ENCODE peak calls at places on chromosomes 11 and 22, in seven cellular contexts. W is sciatic nerve, U is left colon, I is naive B cell, A is mucosa of descending colon, Y is neural crest cell, H is GM19239. M is an unnamed sample.

GRCh38 chr11:127825185-127825584 is 762.2 kb downstream of the ETS1 start:
- DNase-seq in Y (no peak), I (no peak), W (no peak), A (no peak), H (no peak), U (no peak), M (no peak)

GRCh38 chr22:48646216-48646925 is 1181.3 kb downstream of the BRD1 start:
- DNase-seq in U (no peak), A (no peak), I (no peak), Y (no peak), H (no peak), W (no peak), M (peak; percentile 28)

GRCh38 chr22:46220921-46221320 is 29.2 kb downstream of the CDPF1 start:
- DNase-seq in U (no peak), H (no peak), I (no peak), A (no peak), Y (no peak), W (no peak), M (no peak)

GRCh38 chr22:27456696-27457503 is 344.7 kb downstream of the MN1 start:
- DNase-seq in U (no peak), Y (no peak), A (no peak), H (no peak), W (no peak), I (no peak), M (no peak)

GRCh38 chr11:96303067-96303466 is 39.9 kb downstream of the MAML2 start:
- DNase-seq in U (no peak), Y (no peak), W (no peak), H (no peak), A (no peak), I (no peak), M (no peak)

GRCh38 chr22:24355574-24355973 is 71.8 kb upstream of the ADORA2A start:
- DNase-seq in A (no peak), W (no peak), I (no peak), Y (no peak), H (no peak), U (no peak), M (no peak)

GRCh38 chr22:26033586-26033985 is 135.7 kb upstream of the SEZ6L start:
- DNase-seq in W (no peak), I (no peak), U (no peak), A (no peak), H (no peak), Y (no peak), M (no peak)

GRCh38 chr11:27786864-27787263 is 86.6 kb upstream of the BDNF start:
- DNase-seq in U (no peak), I (no peak), W (no peak), A (no peak), H (no peak), Y (no peak), M (no peak)

GRCh38 chr11:117814766-117815261 is 9.7 kb downstream of the FXYD2 start:
- DNase-seq in H (no peak), I (peak; percentile 87), A (peak; percentile 94), U (peak; percentile 95), W (peak; percentile 76), Y (no peak), M (peak; percentile 82)

GRCh38 chr22:46377566-46378498 is 42.3 kb downstream of the TRMU start:
- DNase-seq in W (no peak), A (peak; percentile 65), Y (peak; percentile 22), I (no peak), U (peak; percentile 86), H (no peak), M (peak; percentile 39)

GRCh38 chr11:17658211-17658610 is 61.2 kb upstream of the MYOD1 start:
- DNase-seq in A (no peak), Y (no peak), W (no peak), I (no peak), H (no peak), U (no peak), M (no peak)

GRCh38 chr22:23233084-23233501 is 52.8 kb downstream of the BCR start:
- DNase-seq in Y (no peak), H (no peak), U (no peak), W (no peak), A (no peak), I (no peak), M (peak; percentile 89)

GRCh38 chr22:30488121-30488520 is 16.3 kb upstream of the SEC14L3 start:
- DNase-seq in W (no peak), U (no peak), A (no peak), H (no peak), I (no peak), Y (no peak), M (no peak)